ENCODE peak calls at places on chromosome 17, in six cellular contexts. One of them, this sample, is unnamed.

GRCh38 chr17:1736348-1737281 is 6.1 kb upstream of the SERPINF2 start:
- DNase-seq in cardiac muscle cell: no peak
- DNase-seq in GM23338: no peak
- DNase-seq in astrocyte: no peak
- DNase-seq in nephron progenitor cell: peak
- DNase-seq in tibial nerve: peak
- DNase-seq in this sample: no peak

GRCh38 chr17:2179615-2180295 is 123.8 kb downstream of the SMG6 start:
- DNase-seq in GM23338: no peak
- DNase-seq in tibial nerve: peak
- DNase-seq in nephron progenitor cell: no peak
- DNase-seq in cardiac muscle cell: no peak
- DNase-seq in astrocyte: peak
- DNase-seq in this sample: no peak

GRCh38 chr17:38877130-38877851 is 7.4 kb downstream of the LASP1 start:
- DNase-seq in GM23338: peak
- DNase-seq in cardiac muscle cell: no peak
- DNase-seq in tibial nerve: no peak
- DNase-seq in astrocyte: no peak
- DNase-seq in nephron progenitor cell: no peak
- DNase-seq in this sample: peak

GRCh38 chr17:65278050-65278819 is 141.1 kb downstream of the RGS9 start:
- DNase-seq in tibial nerve: no peak
- DNase-seq in cardiac muscle cell: peak
- DNase-seq in nephron progenitor cell: peak
- DNase-seq in astrocyte: peak
- DNase-seq in GM23338: peak
- DNase-seq in this sample: peak

GRCh38 chr17:56351675-56352074 is 198.4 kb downstream of the ANKFN1 start:
- DNase-seq in cardiac muscle cell: no peak
- DNase-seq in GM23338: no peak
- DNase-seq in astrocyte: no peak
- DNase-seq in tibial nerve: no peak
- DNase-seq in nephron progenitor cell: no peak
- DNase-seq in this sample: no peak

GRCh38 chr17:39138416-39139136 is 12.9 kb downstream of the PLXDC1 start:
- DNase-seq in GM23338: no peak
- DNase-seq in nephron progenitor cell: no peak
- DNase-seq in cardiac muscle cell: no peak
- DNase-seq in astrocyte: peak
- DNase-seq in tibial nerve: no peak
- DNase-seq in this sample: no peak

GRCh38 chr17:65925606-65926307 is 266.2 kb downstream of the CEP112 start:
- DNase-seq in cardiac muscle cell: no peak
- DNase-seq in tibial nerve: no peak
- DNase-seq in astrocyte: no peak
- DNase-seq in nephron progenitor cell: no peak
- DNase-seq in GM23338: no peak
- DNase-seq in this sample: no peak

GRCh38 chr17:14303343-14304221 is 2.7 kb downstream of the HS3ST3B1 start:
- DNase-seq in GM23338: peak
- DNase-seq in nephron progenitor cell: peak
- DNase-seq in cardiac muscle cell: peak
- DNase-seq in astrocyte: no peak
- DNase-seq in tibial nerve: no peak
- DNase-seq in this sample: peak

GRCh38 chr17:50076591-50077235 is 18.4 kb upstream of the PDK2 start:
- DNase-seq in nephron progenitor cell: peak
- DNase-seq in GM23338: peak
- DNase-seq in astrocyte: no peak
- DNase-seq in tibial nerve: no peak
- DNase-seq in cardiac muscle cell: peak
- DNase-seq in this sample: peak

GRCh38 chr17:40348562-40349476 is 15.7 kb downstream of the GJD3 start:
- DNase-seq in nephron progenitor cell: no peak
- DNase-seq in tibial nerve: no peak
- DNase-seq in GM23338: no peak
- DNase-seq in cardiac muscle cell: no peak
- DNase-seq in astrocyte: no peak
- DNase-seq in this sample: no peak

GRCh38 chr17:50550661-50551432 is 3.9 kb downstream of the SPATA20 start:
- DNase-seq in astrocyte: peak
- DNase-seq in GM23338: peak
- DNase-seq in nephron progenitor cell: peak
- DNase-seq in tibial nerve: peak
- DNase-seq in cardiac muscle cell: peak
- DNase-seq in this sample: peak

GRCh38 chr17:48551206-48551597 is 6.3 kb upstream of the HOXB2 start:
- DNase-seq in nephron progenitor cell: no peak
- DNase-seq in GM23338: no peak
- DNase-seq in cardiac muscle cell: no peak
- DNase-seq in astrocyte: peak
- DNase-seq in tibial nerve: no peak
- DNase-seq in this sample: no peak

GRCh38 chr17:27766438-27766837 is 33.9 kb downstream of the NOS2 start:
- DNase-seq in GM23338: no peak
- DNase-seq in nephron progenitor cell: no peak
- DNase-seq in cardiac muscle cell: no peak
- DNase-seq in tibial nerve: no peak
- DNase-seq in astrocyte: no peak
- DNase-seq in this sample: no peak

GRCh38 chr17:56779306-56779705 is 54.4 kb downstream of the C17orf67 start:
- DNase-seq in astrocyte: no peak
- DNase-seq in GM23338: no peak
- DNase-seq in cardiac muscle cell: no peak
- DNase-seq in tibial nerve: no peak
- DNase-seq in nephron progenitor cell: no peak
- DNase-seq in this sample: no peak

GRCh38 chr17:32625971-32626370 is 139.2 kb downstream of the CDK5R1 start:
- DNase-seq in nephron progenitor cell: no peak
- DNase-seq in cardiac muscle cell: no peak
- DNase-seq in GM23338: no peak
- DNase-seq in astrocyte: no peak
- DNase-seq in tibial nerve: no peak
- DNase-seq in this sample: no peak

GRCh38 chr17:30831663-30832437 is at the start of gene ATAD5:
- DNase-seq in cardiac muscle cell: peak
- DNase-seq in nephron progenitor cell: peak
- DNase-seq in tibial nerve: peak
- DNase-seq in GM23338: peak
- DNase-seq in astrocyte: peak
- DNase-seq in this sample: peak

GRCh38 chr17:79842656-79843474 is 3.6 kb upstream of the CBX4 start:
- DNase-seq in nephron progenitor cell: peak
- DNase-seq in cardiac muscle cell: no peak
- DNase-seq in astrocyte: no peak
- DNase-seq in tibial nerve: no peak
- DNase-seq in GM23338: peak
- DNase-seq in this sample: no peak

GRCh38 chr17:29032067-29032551 is 10.8 kb upstream of the PIPOX start:
- DNase-seq in cardiac muscle cell: no peak
- DNase-seq in astrocyte: no peak
- DNase-seq in tibial nerve: no peak
- DNase-seq in GM23338: peak
- DNase-seq in nephron progenitor cell: no peak
- DNase-seq in this sample: no peak
- TF ChIP-seq CTCF in cardiac muscle cell: no peak
- TF ChIP-seq CTCF in astrocyte: no peak
- TF ChIP-seq CTCF in tibial nerve: no peak
- TF ChIP-seq CTCF in GM23338: no peak
- TF ChIP-seq CTCF in nephron progenitor cell: no peak
- TF ChIP-seq CTCF in this sample: no peak

DNA sequence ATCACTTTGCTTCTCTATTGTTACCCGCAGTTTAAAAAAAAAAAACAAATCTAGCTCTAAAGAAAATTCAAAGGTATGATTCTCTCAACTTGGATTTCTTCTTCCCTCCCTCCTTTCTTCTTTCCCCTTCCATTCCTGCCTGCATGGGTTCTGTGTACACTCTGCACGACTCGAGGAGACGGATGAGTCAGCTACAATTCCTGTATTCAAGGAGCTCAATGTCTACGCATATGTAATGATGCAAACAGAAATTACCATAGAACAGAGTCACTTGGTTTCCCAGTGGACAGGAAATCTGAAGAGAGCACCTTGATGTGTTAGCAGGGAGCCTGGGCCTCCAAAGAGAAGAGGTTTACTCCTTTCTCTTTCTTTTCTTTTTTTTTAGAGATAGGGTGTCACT is 92.3 kb downstream of the VPS53 start:
- DNase-seq in astrocyte: peak
- DNase-seq in GM23338: no peak
- DNase-seq in cardiac muscle cell: no peak
- DNase-seq in nephron progenitor cell: no peak
- DNase-seq in tibial nerve: no peak
- DNase-seq in this sample: no peak
- TF ChIP-seq CTCF in astrocyte: no peak
- TF ChIP-seq CTCF in GM23338: no peak
- TF ChIP-seq CTCF in cardiac muscle cell: no peak
- TF ChIP-seq CTCF in nephron progenitor cell: no peak
- TF ChIP-seq CTCF in tibial nerve: no peak
- TF ChIP-seq CTCF in this sample: no peak

GRCh38 chr17:77206125-77206523 is 65.4 kb downstream of the SEC14L1 start:
- DNase-seq in cardiac muscle cell: no peak
- DNase-seq in tibial nerve: no peak
- DNase-seq in nephron progenitor cell: no peak
- DNase-seq in astrocyte: no peak
- DNase-seq in GM23338: no peak
- DNase-seq in this sample: no peak
- TF ChIP-seq CTCF in cardiac muscle cell: no peak
- TF ChIP-seq CTCF in tibial nerve: no peak
- TF ChIP-seq CTCF in nephron progenitor cell: no peak
- TF ChIP-seq CTCF in astrocyte: no peak
- TF ChIP-seq CTCF in GM23338: no peak
- TF ChIP-seq CTCF in this sample: no peak

DNA sequence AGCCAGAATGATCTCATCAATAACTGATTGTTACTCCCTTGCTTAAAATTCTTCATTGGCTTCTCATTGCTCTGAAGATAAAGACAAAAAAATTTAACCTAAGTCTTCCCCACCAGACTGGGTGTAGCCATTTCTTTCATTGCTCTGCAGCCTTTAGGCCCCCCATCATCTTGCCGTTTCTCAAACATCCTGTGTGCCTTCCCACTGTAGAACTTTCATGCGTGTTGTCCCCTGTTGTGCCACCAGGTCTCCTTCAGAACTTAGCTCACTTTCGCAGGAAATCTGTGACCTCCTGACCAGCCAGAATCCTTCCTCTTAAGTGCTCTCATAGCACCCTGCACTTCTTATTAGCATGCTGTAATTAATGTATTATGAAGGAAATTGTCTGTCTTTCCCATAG is 31.8 kb downstream of the TNRC6C start:
- DNase-seq in tibial nerve: no peak
- DNase-seq in nephron progenitor cell: no peak
- DNase-seq in cardiac muscle cell: no peak
- DNase-seq in GM23338: no peak
- DNase-seq in astrocyte: no peak
- DNase-seq in this sample: no peak
- TF ChIP-seq CTCF in tibial nerve: no peak
- TF ChIP-seq CTCF in nephron progenitor cell: no peak
- TF ChIP-seq CTCF in cardiac muscle cell: no peak
- TF ChIP-seq CTCF in GM23338: no peak
- TF ChIP-seq CTCF in astrocyte: no peak
- TF ChIP-seq CTCF in this sample: no peak

GRCh38 chr17:78500806-78501205 is 76.4 kb downstream of the DNAH17 start:
- DNase-seq in cardiac muscle cell: no peak
- DNase-seq in astrocyte: no peak
- DNase-seq in nephron progenitor cell: no peak
- DNase-seq in GM23338: no peak
- DNase-seq in tibial nerve: no peak
- DNase-seq in this sample: no peak
- TF ChIP-seq CTCF in cardiac muscle cell: no peak
- TF ChIP-seq CTCF in astrocyte: no peak
- TF ChIP-seq CTCF in nephron progenitor cell: no peak
- TF ChIP-seq CTCF in GM23338: no peak
- TF ChIP-seq CTCF in tibial nerve: no peak
- TF ChIP-seq CTCF in this sample: no peak

DNA sequence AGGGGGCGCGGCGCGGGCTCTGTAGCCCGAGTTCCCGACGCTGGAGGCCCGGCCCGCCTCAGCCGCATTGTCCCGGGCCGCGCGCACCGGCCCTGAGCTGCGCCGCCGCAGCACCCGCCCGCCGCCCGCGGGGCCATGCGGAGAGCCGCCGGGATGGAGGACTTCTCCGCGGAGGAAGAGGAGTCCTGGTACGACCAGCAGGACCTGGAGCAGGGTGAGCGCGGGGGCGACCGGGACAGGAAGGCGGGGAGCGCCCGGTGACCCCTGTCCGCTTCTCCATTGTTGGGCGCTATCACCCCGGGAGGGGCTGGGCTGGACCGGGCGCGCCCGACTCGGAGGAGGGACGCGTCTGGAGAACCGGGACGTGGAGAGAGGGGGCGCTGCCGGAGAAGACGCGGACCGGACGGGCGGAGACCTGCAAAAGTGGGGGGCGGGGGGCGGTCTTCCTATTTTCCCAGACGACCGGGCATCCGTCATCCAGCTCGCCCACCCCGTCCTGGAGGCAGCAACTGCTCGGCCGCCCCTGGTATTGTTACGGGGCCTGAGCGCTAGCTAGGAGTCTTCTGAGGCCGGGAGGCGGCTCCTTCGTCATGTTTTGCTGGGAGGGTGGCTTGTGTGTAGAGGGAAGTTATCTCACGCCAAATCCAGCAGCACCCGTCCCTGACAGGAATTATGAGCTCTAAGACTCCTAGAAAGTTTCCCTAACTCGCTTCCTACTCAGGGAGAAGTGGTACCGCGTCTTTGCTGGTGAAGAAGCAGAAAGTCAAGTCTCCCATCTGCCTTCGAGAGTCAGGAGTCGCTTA is 678 bp downstream of the CDR2L start:
- DNase-seq in tibial nerve: peak
- DNase-seq in nephron progenitor cell: peak
- DNase-seq in astrocyte: peak
- DNase-seq in GM23338: peak
- DNase-seq in cardiac muscle cell: peak
- DNase-seq in this sample: peak
- TF ChIP-seq CTCF in tibial nerve: peak
- TF ChIP-seq CTCF in nephron progenitor cell: no peak
- TF ChIP-seq CTCF in astrocyte: no peak
- TF ChIP-seq CTCF in GM23338: peak
- TF ChIP-seq CTCF in cardiac muscle cell: peak
- TF ChIP-seq CTCF in this sample: no peak

GRCh38 chr17:44205962-44206824 is 6.5 kb upstream of the ATXN7L3 start:
- DNase-seq in astrocyte: no peak
- DNase-seq in cardiac muscle cell: no peak
- DNase-seq in tibial nerve: no peak
- DNase-seq in GM23338: peak
- DNase-seq in nephron progenitor cell: no peak
- DNase-seq in this sample: no peak
- TF ChIP-seq CTCF in astrocyte: no peak
- TF ChIP-seq CTCF in cardiac muscle cell: no peak
- TF ChIP-seq CTCF in tibial nerve: no peak
- TF ChIP-seq CTCF in GM23338: peak
- TF ChIP-seq CTCF in nephron progenitor cell: no peak
- TF ChIP-seq CTCF in this sample: no peak

GRCh38 chr17:9162275-9162985 is 141.1 kb downstream of the NTN1 start:
- DNase-seq in cardiac muscle cell: no peak
- DNase-seq in astrocyte: no peak
- DNase-seq in nephron progenitor cell: peak
- DNase-seq in tibial nerve: peak
- DNase-seq in GM23338: peak
- DNase-seq in this sample: peak
- TF ChIP-seq CTCF in cardiac muscle cell: no peak
- TF ChIP-seq CTCF in astrocyte: no peak
- TF ChIP-seq CTCF in nephron progenitor cell: peak
- TF ChIP-seq CTCF in tibial nerve: no peak
- TF ChIP-seq CTCF in GM23338: peak
- TF ChIP-seq CTCF in this sample: peak